ENCODE peak calls at places on chromosomes 7 and 10, in seven cellular contexts. Y is activated T-cell treated with anti-CD3 and anti-CD28 coated beads for 1 hour; B is stimulated activated effector memory CD8-positive, alpha-beta T cell treated with anti-CD3 and anti-CD28 coated beads, Interleukin-12 subunit alpha, Interleukin-12 subunit beta, amount 100 ng/mL, for 72 hours; S is GM06990; N is hippocampal formation; J is fibroblast of lung; R is T-helper 22 cell. M is an unnamed sample.

GRCh38 chr10:12351889-12352288 is 2.5 kb downstream of the CAMK1D start:
- DNase-seq in Y (no peak), B (no peak), S (no peak), N (no peak), J (no peak), R (no peak), M (no peak)

GRCh38 chr7:121521681-121522405 is 125.7 kb upstream of the FAM3C start:
- DNase-seq in Y (no peak), B (no peak), S (no peak), N (no peak), J (no peak), R (no peak), M (no peak)

GRCh38 chr10:3372284-3372683 is 199.7 kb upstream of the PITRM1 start:
- DNase-seq in Y (no peak), B (no peak), S (no peak), N (no peak), J (peak), R (no peak), M (no peak)

GRCh38 chr7:104106106-104106505 is 101.7 kb downstream of the ORC5 start:
- DNase-seq in Y (no peak), B (no peak), S (no peak), N (no peak), J (peak), R (no peak), M (no peak)

GRCh38 chr7:119472398-119473038 is 800.5 kb upstream of the KCND2 start:
- DNase-seq in Y (no peak), B (no peak), S (no peak), N (no peak), J (no peak), R (no peak), M (no peak)

GRCh38 chr7:131723926-131724325 is 167.5 kb upstream of the PODXL start:
- DNase-seq in Y (no peak), B (no peak), S (no peak), N (no peak), J (no peak), R (no peak), M (no peak)

GRCh38 chr10:79260803-79261740 is 86.2 kb upstream of the PPIF start:
- DNase-seq in Y (no peak), B (no peak), S (no peak), N (peak), J (peak), R (no peak), M (no peak)

GRCh38 chr7:37408885-37409248 is 39.8 kb downstream of the ELMO1 start:
- DNase-seq in Y (no peak), B (no peak), S (no peak), N (no peak), J (no peak), R (no peak), M (no peak)

GRCh38 chr7:70674268-70675025 is 457.5 kb upstream of the GALNT17 start:
- DNase-seq in Y (no peak), B (no peak), S (no peak), N (no peak), J (peak), R (no peak), M (no peak)

GRCh38 chr10:80506189-80506575 is 31.5 kb upstream of the SH2D4B start:
- DNase-seq in Y (no peak), B (no peak), S (no peak), N (no peak), J (peak), R (no peak), M (no peak)

GRCh38 chr7:4882742-4883351 is 669 bp downstream of the RADIL start:
- DNase-seq in Y (no peak), B (no peak), S (no peak), N (no peak), J (no peak), R (no peak), M (no peak)

GRCh38 chr7:24821045-24821853 is 64.0 kb upstream of the GSDME start:
- DNase-seq in Y (peak), B (peak), S (peak), N (no peak), J (peak), R (peak), M (peak)

GRCh38 chr10:113957013-113957412 is 86.7 kb upstream of the ADRB1 start:
- DNase-seq in Y (no peak), B (no peak), S (no peak), N (peak), J (peak), R (no peak), M (no peak)

GRCh38 chr10:72250666-72251065 is 23.1 kb upstream of the DDIT4 start:
- DNase-seq in Y (no peak), B (no peak), S (no peak), N (no peak), J (peak), R (no peak), M (no peak)

GRCh38 chr10:45000138-45000763 is 472 bp upstream of the ZNF22 start:
- DNase-seq in Y (no peak), B (no peak), S (no peak), N (no peak), J (peak), R (no peak), M (no peak)

GRCh38 chr10:76459016-76459415 is 1027.6 kb downstream of the LRMDA start:
- DNase-seq in Y (no peak), B (no peak), S (no peak), N (no peak), J (peak), R (no peak), M (no peak)

GRCh38 chr7:129332354-129333056 is 101.7 kb upstream of the STRIP2 start:
- DNase-seq in Y (no peak), B (no peak), S (no peak), N (no peak), J (peak), R (no peak), M (no peak)

GRCh38 chr10:111648046-111648445 is 535.5 kb downstream of the GPAM start:
- DNase-seq in Y (no peak), B (no peak), S (no peak), N (no peak), J (peak), R (no peak), M (no peak)

GRCh38 chr7:131623154-131623553 is 66.7 kb upstream of the PODXL start:
- DNase-seq in Y (no peak), B (no peak), S (no peak), N (no peak), J (peak), R (no peak), M (no peak)

GRCh38 chr10:76359001-76359400 is 927.6 kb downstream of the LRMDA start:
- DNase-seq in Y (no peak), B (no peak), S (no peak), N (no peak), J (peak), R (no peak), M (no peak)

GRCh38 chr7:73976761-73977625 is 51.0 kb upstream of the ELN start:
- DNase-seq in Y (no peak), B (no peak), S (no peak), N (no peak), J (no peak), R (no peak), M (no peak)

GRCh38 chr10:1581189-1581588 is 156.1 kb downstream of the ADARB2 start:
- DNase-seq in Y (no peak), B (no peak), S (no peak), N (no peak), J (no peak), R (no peak), M (no peak)

GRCh38 chr7:74511360-74511759 is 57.7 kb downstream of the GTF2IRD1 start:
- DNase-seq in Y (no peak), B (no peak), S (no peak), N (peak), J (no peak), R (no peak), M (no peak)

GRCh38 chr10:11893749-11894278 is 70.7 kb downstream of the PROSER2 start:
- DNase-seq in Y (no peak), B (no peak), S (no peak), N (no peak), J (no peak), R (no peak), M (no peak)

GRCh38 chr7:36011588-36011965 is 141.5 kb upstream of the EEPD1 start:
- DNase-seq in Y (no peak), B (no peak), S (no peak), N (no peak), J (no peak), R (no peak), M (no peak)

GRCh38 chr7:71679480-71679879 is 547.5 kb downstream of the GALNT17 start:
- DNase-seq in Y (no peak), B (no peak), S (no peak), N (no peak), J (no peak), R (no peak), M (no peak)

GRCh38 chr10:126191192-126191591 is 197.1 kb downstream of the ADAM12 start:
- DNase-seq in Y (no peak), B (no peak), S (no peak), N (no peak), J (no peak), R (no peak), M (no peak)

GRCh38 chr7:15130666-15131541 is 228.4 kb upstream of the DGKB start:
- DNase-seq in Y (no peak), B (no peak), S (no peak), N (no peak), J (peak), R (no peak), M (no peak)

GRCh38 chr10:103660364-103661197 is 167.1 kb downstream of the NEURL1 start:
- DNase-seq in Y (no peak), B (no peak), S (no peak), N (no peak), J (peak), R (no peak), M (no peak)

GRCh38 chr10:62157601-62158000 is 111.0 kb downstream of the RTKN2 start:
- DNase-seq in Y (no peak), B (no peak), S (no peak), N (no peak), J (no peak), R (no peak), M (no peak)

GRCh38 chr7:87225696-87226095 is 6.2 kb upstream of the TMEM243 start:
- DNase-seq in Y (no peak), B (no peak), S (no peak), N (no peak), J (peak), R (no peak), M (no peak)

GRCh38 chr10:34109952-34110702 is 705.0 kb downstream of the PARD3 start:
- DNase-seq in Y (no peak), B (no peak), S (no peak), N (no peak), J (peak), R (no peak), M (no peak)

GRCh38 chr7:78510580-78511188 is 712.1 kb downstream of the PHTF2 start:
- DNase-seq in Y (no peak), B (no peak), S (no peak), N (peak), J (peak), R (no peak), M (no peak)

GRCh38 chr10:3053145-3053544 is 14.2 kb upstream of the PFKP start:
- DNase-seq in Y (no peak), B (no peak), S (no peak), N (no peak), J (no peak), R (no peak), M (no peak)